ENCODE peak calls at places on chromosome 14, in seven cellular contexts. J is neuronal stem cell, W is activated T-cell treated with anti-CD3 and anti-CD28 coated beads for 24 hours, C is AG20443, O is anterior cingulate cortex, F is NCI-H460, B is amniotic stem cell. Y is an unnamed sample.

GRCh38 chr14:88515499-88516221 is 39.1 kb downstream of the PTPN21 start:
- DNase-seq in J (no peak), W (no peak), C (no peak), O (no peak), F (no peak), B (no peak), Y (no peak)

GRCh38 chr14:74979442-74980397 is 23.0 kb upstream of the EIF2B2 start:
- DNase-seq in J (no peak), W (no peak), C (peak), O (no peak), F (no peak), B (no peak), Y (no peak)

GRCh38 chr14:38210168-38210567 is 2.5 kb downstream of the SSTR1 start:
- DNase-seq in J (peak), W (no peak), C (peak), O (no peak), F (no peak), B (no peak), Y (peak)

GRCh38 chr14:96514694-96515093 is 12.5 kb downstream of the PAPOLA start:
- DNase-seq in J (no peak), W (no peak), C (no peak), O (no peak), F (no peak), B (no peak), Y (no peak)

GRCh38 chr14:91405241-91405721 is 12.3 kb downstream of the CCDC88C start:
- DNase-seq in J (no peak), W (no peak), C (no peak), O (no peak), F (no peak), B (no peak), Y (no peak)

GRCh38 chr14:62914025-62914424 is 131.2 kb downstream of the KCNH5 start:
- DNase-seq in J (no peak), W (no peak), C (no peak), O (no peak), F (no peak), B (no peak), Y (peak)

GRCh38 chr14:85607571-85608219 is 77.8 kb downstream of the FLRT2 start:
- DNase-seq in J (no peak), W (no peak), C (peak), O (no peak), F (no peak), B (peak), Y (peak)

GRCh38 chr14:68225321-68225720 is 405.7 kb downstream of the RAD51B start:
- DNase-seq in J (no peak), W (no peak), C (no peak), O (no peak), F (no peak), B (no peak), Y (no peak)

GRCh38 chr14:74848768-74849167 is 27.2 kb downstream of the PROX2 start:
- DNase-seq in J (no peak), W (no peak), C (no peak), O (no peak), F (no peak), B (no peak), Y (no peak)

GRCh38 chr14:33799705-33800269 is 151.1 kb downstream of the EGLN3 start:
- DNase-seq in J (no peak), W (no peak), C (peak), O (no peak), F (no peak), B (no peak), Y (no peak)

GRCh38 chr14:23154876-23155587 is 28.4 kb downstream of the SLC7A8 start:
- DNase-seq in J (no peak), W (no peak), C (peak), O (peak), F (peak), B (peak), Y (peak)

GRCh38 chr14:75917322-75918251 is 64.2 kb downstream of the TGFB3 start:
- DNase-seq in J (no peak), W (no peak), C (no peak), O (no peak), F (no peak), B (no peak), Y (no peak)

GRCh38 chr14:80055912-80056801 is 155.1 kb downstream of the DIO2 start:
- DNase-seq in J (peak), W (no peak), C (peak), O (no peak), F (peak), B (no peak), Y (peak)

GRCh38 chr14:21385170-21385904 is 1.5 kb upstream of the SUPT16H start:
- DNase-seq in J (no peak), W (no peak), C (no peak), O (no peak), F (no peak), B (no peak), Y (no peak)

GRCh38 chr14:102078344-102078743 is 8.5 kb downstream of the HSP90AA1 start:
- DNase-seq in J (no peak), W (no peak), C (no peak), O (no peak), F (no peak), B (no peak), Y (no peak)

GRCh38 chr14:70882771-70883492 is 24.3 kb upstream of the PCNX1 start:
- DNase-seq in J (no peak), W (no peak), C (peak), O (no peak), F (no peak), B (no peak), Y (no peak)

GRCh38 chr14:98477935-98478334 is 794.1 kb downstream of the BCL11B start:
- DNase-seq in J (no peak), W (no peak), C (no peak), O (no peak), F (no peak), B (no peak), Y (no peak)